ENCODE peak calls at places on chromosomes 16 and 17, in five cellular contexts. W is fibroblast of the conjunctiva; L is CD8-positive, alpha-beta memory T cell; D is CD4-positive, alpha-beta T cell; Q is H7. Y is an unnamed sample.

GRCh38 chr17:64778367-64779290 is 116.5 kb upstream of the SMURF2 start:
- DNase-seq in W (no peak), Q (peak), D (no peak), L (peak), Y (no peak)

GRCh38 chr16:86663691-86664517 is 85.6 kb downstream of the FOXL1 start:
- DNase-seq in D (no peak), Q (no peak), W (no peak), L (no peak), Y (no peak)

GRCh38 chr16:9844361-9844760 is 337.9 kb downstream of the GRIN2A start:
- DNase-seq in W (no peak), Q (no peak), D (no peak), L (no peak), Y (no peak)

GRCh38 chr16:22370038-22370541 is 4.3 kb downstream of the CDR2 start:
- DNase-seq in D (no peak), W (peak), L (no peak), Q (no peak), Y (no peak)

GRCh38 chr16:11583889-11584565 is 2.7 kb downstream of the LITAF start:
- DNase-seq in L (no peak), Q (no peak), D (no peak), W (no peak), Y (no peak)

GRCh38 chr17:32006957-32007462 is at the start of gene LRRC37B:
- DNase-seq in L (peak), D (peak), W (peak), Q (peak), Y (no peak)

GRCh38 chr17:50693041-50693682 is 14.6 kb downstream of the ANKRD40 start:
- DNase-seq in W (no peak), D (no peak), Q (no peak), L (no peak), Y (no peak)

GRCh38 chr17:17710728-17711541 is 29.7 kb downstream of the RAI1 start:
- DNase-seq in W (peak), D (no peak), Q (peak), L (no peak), Y (peak)

GRCh38 chr16:6081320-6081976 is 983.9 kb upstream of the EEF2KMT start:
- DNase-seq in Q (peak), D (no peak), W (no peak), L (no peak), Y (no peak)

GRCh38 chr16:58299757-58300349 is 5.0 kb upstream of the PRSS54 start:
- DNase-seq in D (no peak), Q (peak), L (no peak), W (no peak), Y (no peak)

GRCh38 chr16:81618661-81619060 is 160.4 kb upstream of the PLCG2 start:
- DNase-seq in L (no peak), D (no peak), W (no peak), Q (no peak), Y (no peak)

GRCh38 chr17:43033947-43034622 is 9.1 kb downstream of the RND2 start:
- DNase-seq in L (no peak), D (no peak), Q (peak), W (no peak), Y (no peak)

GRCh38 chr17:37700881-37701280 is 44.0 kb downstream of the HNF1B start:
- DNase-seq in W (no peak), L (no peak), D (no peak), Q (no peak), Y (no peak)

GRCh38 chr17:57493171-57493570 is 236.8 kb downstream of the MSI2 start:
- DNase-seq in D (no peak), Q (no peak), L (no peak), W (no peak), Y (no peak)

GRCh38 chr17:30309591-30309990 is 17.8 kb upstream of the BLMH start:
- DNase-seq in D (no peak), W (no peak), Q (no peak), L (no peak), Y (no peak)

GRCh38 chr17:73787036-73787720 is 142.9 kb upstream of the SDK2 start:
- DNase-seq in Q (peak), L (no peak), D (no peak), W (no peak), Y (no peak)

GRCh38 chr17:64496786-64497564 is at the start of gene POLG2:
- DNase-seq in D (peak), Q (peak), L (peak), W (peak), Y (peak)

GRCh38 chr17:64240261-64240740 is 22.8 kb downstream of the TEX2 start:
- DNase-seq in D (no peak), Q (no peak), W (no peak), L (no peak), Y (peak)

GRCh38 chr16:89801800-89802199 is 14.6 kb downstream of the FANCA start:
- DNase-seq in W (no peak), L (no peak), D (no peak), Q (no peak), Y (peak)

GRCh38 chr17:75573540-75573957 is 14.1 kb upstream of the MYO15B start:
- DNase-seq in W (no peak), L (no peak), D (no peak), Q (no peak), Y (no peak)

GRCh38 chr17:8012996-8013640 is 10.7 kb downstream of the GUCY2D start:
- DNase-seq in W (no peak), D (no peak), Q (peak), L (no peak), Y (no peak)

GRCh38 chr16:28193530-28194423 is 18.0 kb downstream of the XPO6 start:
- DNase-seq in L (peak), W (peak), Q (no peak), D (no peak), Y (peak)

GRCh38 chr16:50879873-50880695 is 138.2 kb downstream of the CYLD start:
- DNase-seq in D (no peak), W (no peak), Q (peak), L (no peak), Y (no peak)

GRCh38 chr17:12853921-12854320 is 64.6 kb downstream of the ARHGAP44 start:
- DNase-seq in Q (peak), D (no peak), W (no peak), L (no peak), Y (no peak)

GRCh38 chr17:64411999-64412771 is 21.5 kb upstream of the PECAM1 start:
- DNase-seq in W (no peak), Q (peak), D (no peak), L (no peak), Y (no peak)

GRCh38 chr17:80791758-80792284 is 199.8 kb upstream of the CHMP6 start:
- DNase-seq in W (peak), D (no peak), Q (no peak), L (no peak), Y (peak)

GRCh38 chr17:29769225-29769624 is 146.5 kb upstream of the CORO6 start:
- DNase-seq in L (no peak), W (no peak), D (no peak), Q (no peak), Y (no peak)

GRCh38 chr17:72725432-72726068 is 366.9 kb downstream of the SLC39A11 start:
- DNase-seq in Q (peak), L (peak), W (peak), D (peak), Y (peak)

GRCh38 chr16:22098538-22099255 is 6.4 kb downstream of the VWA3A start:
- DNase-seq in D (no peak), L (peak), W (peak), Q (peak), Y (peak)

Y was measured in HFF-Myc.